ENCODE peak calls at places on chromosomes 2 and 18, in seven cellular contexts. A, N, Z, L, K, P and E are unnamed samples.

GRCh38 chr2:26574900-26575560 is 66.1 kb downstream of the CIB4 start:
- DNase-seq in N (no peak), L (no peak), P (no peak), Z (no peak), K (no peak), A (no peak), E (no peak)

GRCh38 chr2:239970004-239970623 is 55.0 kb downstream of the NDUFA10 start:
- DNase-seq in P (no peak), Z (no peak), L (no peak), K (no peak), A (no peak), N (peak), E (no peak)

GRCh38 chr2:223315813-223316212 is 263.8 kb downstream of the KCNE4 start:
- DNase-seq in P (no peak), K (no peak), N (no peak), Z (no peak), A (no peak), L (no peak), E (no peak)

GRCh38 chr18:48441405-48441881 is 32.3 kb upstream of the ZBTB7C start:
- DNase-seq in N (no peak), K (no peak), Z (no peak), A (no peak), L (no peak), P (no peak), E (no peak)

GRCh38 chr2:7725132-7725849 is 808.1 kb downstream of the RNF144A start:
- DNase-seq in K (no peak), P (no peak), Z (no peak), L (peak), N (no peak), A (no peak), E (no peak)

GRCh38 chr2:188512456-188512855 is 220.8 kb downstream of the GULP1 start:
- DNase-seq in A (no peak), L (peak), K (peak), N (peak), P (peak), Z (peak), E (no peak)

GRCh38 chr2:223414646-223415045 is 187.5 kb downstream of the SCG2 start:
- DNase-seq in N (no peak), K (no peak), Z (no peak), L (no peak), A (no peak), P (no peak), E (no peak)

GRCh38 chr2:241217320-241218031 is 29.0 kb downstream of the ANO7 start:
- DNase-seq in A (no peak), P (peak), K (peak), L (peak), Z (peak), N (peak), E (peak)

GRCh38 chr2:40255118-40255517 is 196.8 kb downstream of the SLC8A1 start:
- DNase-seq in A (no peak), P (no peak), N (no peak), Z (no peak), K (no peak), L (no peak), E (no peak)

GRCh38 chr2:180690611-180691010 is 289.8 kb upstream of the UBE2E3 start:
- DNase-seq in K (peak), L (no peak), A (no peak), Z (no peak), P (no peak), N (no peak), E (no peak)

GRCh38 chr18:22828171-22828570 is 105.0 kb upstream of the RBBP8 start:
- DNase-seq in Z (no peak), N (no peak), A (no peak), L (no peak), P (no peak), K (peak), E (no peak)

GRCh38 chr2:234879671-234880455 is 72.0 kb upstream of the SH3BP4 start:
- DNase-seq in K (no peak), L (no peak), P (peak), A (no peak), Z (no peak), N (no peak), E (no peak)

GRCh38 chr2:184137955-184138354 is 460.4 kb upstream of the ZNF804A start:
- DNase-seq in A (no peak), P (no peak), Z (no peak), L (no peak), K (no peak), N (no peak), E (no peak)

GRCh38 chr2:11787991-11788390 is 41.6 kb downstream of the LPIN1 start:
- DNase-seq in Z (no peak), K (no peak), N (no peak), P (no peak), A (no peak), L (no peak), E (no peak)

GRCh38 chr18:54263904-54264336 is 5.4 kb upstream of the POLI start:
- DNase-seq in Z (no peak), N (no peak), K (no peak), L (peak), A (no peak), P (no peak), E (no peak)

GRCh38 chr2:239932881-239933735 is 92.0 kb downstream of the NDUFA10 start:
- DNase-seq in L (no peak), K (no peak), P (no peak), A (no peak), Z (no peak), N (no peak), E (no peak)

GRCh38 chr2:113675885-113676284 is 48.8 kb downstream of the RABL2A start:
- DNase-seq in L (no peak), N (no peak), A (no peak), K (no peak), Z (no peak), P (no peak), E (no peak)

GRCh38 chr2:9247177-9247576 is 40.6 kb downstream of the ASAP2 start:
- DNase-seq in L (no peak), Z (no peak), A (no peak), K (no peak), P (no peak), N (no peak), E (no peak)

GRCh38 chr2:231709981-231710750 is 1.8 kb downstream of the PTMA start:
- DNase-seq in A (no peak), P (peak), Z (peak), N (peak), L (peak), K (peak), E (peak)

GRCh38 chr2:199603748-199604291 is 146.1 kb upstream of the SATB2 start:
- DNase-seq in N (no peak), Z (no peak), P (no peak), A (no peak), L (no peak), K (no peak), E (no peak)

GRCh38 chr2:148511883-148512282 is 132.7 kb upstream of the EPC2 start:
- DNase-seq in A (no peak), P (no peak), L (no peak), Z (no peak), N (no peak), K (no peak), E (no peak)

GRCh38 chr2:60558536-60558935 is 5.1 kb upstream of the BCL11A start:
- DNase-seq in L (no peak), P (no peak), N (no peak), Z (no peak), K (no peak), A (peak), E (peak)

GRCh38 chr2:40658917-40659316 is 207.0 kb upstream of the SLC8A1 start:
- DNase-seq in Z (peak), K (peak), N (no peak), L (no peak), A (no peak), P (peak), E (no peak)

GRCh38 chr2:36478999-36479398 is 119.0 kb downstream of the FEZ2 start:
- DNase-seq in N (peak), Z (no peak), P (no peak), K (no peak), L (no peak), A (no peak), E (peak)

GRCh38 chr18:79582978-79583377 is 96.6 kb upstream of the CTDP1 start:
- DNase-seq in P (no peak), Z (no peak), A (no peak), N (no peak), K (no peak), L (no peak), E (no peak)